ENCODE peak calls at places on chromosomes 2 and 18, in nine cellular contexts. One of them, this sample, is unnamed.

GRCh38 chr18:11994708-11995444 is 13.6 kb downstream of the IMPA2 start:
- DNase-seq in H1: peak; percentile 77
- DNase-seq in right lobe of liver: no peak
- DNase-seq in K562: no peak
- DNase-seq in uterus: no peak
- DNase-seq in Peyer's patch: no peak
- DNase-seq in prostate gland: no peak
- DNase-seq in breast epithelium: no peak
- DNase-seq in sigmoid colon: peak; percentile 64
- DNase-seq in this sample: peak; percentile 65

GRCh38 chr2:73984203-73984921 is at the start of gene TET3:
- DNase-seq in H1: peak; percentile 70
- DNase-seq in right lobe of liver: peak; percentile 58
- DNase-seq in K562: peak; percentile 67
- DNase-seq in uterus: peak; percentile 46
- DNase-seq in Peyer's patch: peak; percentile 72
- DNase-seq in prostate gland: peak; percentile 59
- DNase-seq in breast epithelium: no peak
- DNase-seq in sigmoid colon: peak; percentile 77
- DNase-seq in this sample: peak; percentile 94

GRCh38 chr2:34822616-34823015 is 1223.5 kb upstream of the FAM98A start:
- DNase-seq in H1: no peak
- DNase-seq in right lobe of liver: no peak
- DNase-seq in K562: no peak
- DNase-seq in uterus: no peak
- DNase-seq in Peyer's patch: no peak
- DNase-seq in prostate gland: no peak
- DNase-seq in breast epithelium: no peak
- DNase-seq in sigmoid colon: no peak
- DNase-seq in this sample: no peak

GRCh38 chr2:238601433-238602222 is 174.9 kb downstream of the ASB1 start:
- DNase-seq in H1: no peak
- DNase-seq in right lobe of liver: no peak
- DNase-seq in K562: no peak
- DNase-seq in uterus: peak; percentile 73
- DNase-seq in Peyer's patch: no peak
- DNase-seq in prostate gland: peak; percentile 61
- DNase-seq in breast epithelium: no peak
- DNase-seq in sigmoid colon: peak; percentile 92
- DNase-seq in this sample: no peak

GRCh38 chr2:33213244-33213643 is 263.2 kb upstream of the RASGRP3 start:
- DNase-seq in H1: no peak
- DNase-seq in right lobe of liver: no peak
- DNase-seq in K562: no peak
- DNase-seq in uterus: no peak
- DNase-seq in Peyer's patch: no peak
- DNase-seq in prostate gland: no peak
- DNase-seq in breast epithelium: no peak
- DNase-seq in sigmoid colon: no peak
- DNase-seq in this sample: no peak

GRCh38 chr2:159982270-159982669 is 80.1 kb downstream of the PLA2R1 start:
- DNase-seq in H1: no peak
- DNase-seq in right lobe of liver: no peak
- DNase-seq in K562: no peak
- DNase-seq in uterus: peak; percentile 71
- DNase-seq in Peyer's patch: no peak
- DNase-seq in prostate gland: peak; percentile 21
- DNase-seq in breast epithelium: peak; percentile 49
- DNase-seq in sigmoid colon: peak; percentile 80
- DNase-seq in this sample: peak; percentile 43

GRCh38 chr2:44833123-44834069 is 108.1 kb upstream of the SIX3 start:
- DNase-seq in H1: no peak
- DNase-seq in right lobe of liver: no peak
- DNase-seq in K562: no peak
- DNase-seq in uterus: no peak
- DNase-seq in Peyer's patch: no peak
- DNase-seq in prostate gland: no peak
- DNase-seq in breast epithelium: no peak
- DNase-seq in sigmoid colon: no peak
- DNase-seq in this sample: no peak

GRCh38 chr2:58620896-58621295 is 379.8 kb upstream of the FANCL start:
- DNase-seq in H1: no peak
- DNase-seq in right lobe of liver: no peak
- DNase-seq in K562: no peak
- DNase-seq in uterus: no peak
- DNase-seq in Peyer's patch: no peak
- DNase-seq in prostate gland: no peak
- DNase-seq in breast epithelium: no peak
- DNase-seq in sigmoid colon: no peak
- DNase-seq in this sample: no peak

GRCh38 chr2:43218550-43219382 is 7.6 kb downstream of the ZFP36L2 start:
- DNase-seq in H1: no peak
- DNase-seq in right lobe of liver: peak; percentile 54
- DNase-seq in K562: peak; percentile 52
- DNase-seq in uterus: no peak
- DNase-seq in Peyer's patch: peak; percentile 82
- DNase-seq in prostate gland: no peak
- DNase-seq in breast epithelium: peak; percentile 65
- DNase-seq in sigmoid colon: peak; percentile 78
- DNase-seq in this sample: peak; percentile 83

GRCh38 chr2:43218221-43218549 is 8.2 kb downstream of the ZFP36L2 start:
- DNase-seq in H1: no peak
- DNase-seq in right lobe of liver: no peak
- DNase-seq in K562: no peak
- DNase-seq in uterus: no peak
- DNase-seq in Peyer's patch: no peak
- DNase-seq in prostate gland: no peak
- DNase-seq in breast epithelium: no peak
- DNase-seq in sigmoid colon: no peak
- DNase-seq in this sample: no peak

GRCh38 chr2:43220982-43221659 is 5.3 kb downstream of the ZFP36L2 start:
- DNase-seq in H1: peak; percentile 62
- DNase-seq in right lobe of liver: no peak
- DNase-seq in K562: peak; percentile 66
- DNase-seq in uterus: peak; percentile 86
- DNase-seq in Peyer's patch: peak; percentile 77
- DNase-seq in prostate gland: peak; percentile 43
- DNase-seq in breast epithelium: peak; percentile 48
- DNase-seq in sigmoid colon: peak; percentile 92
- DNase-seq in this sample: peak; percentile 50

GRCh38 chr2:43220229-43220981 is 6.0 kb downstream of the ZFP36L2 start:
- DNase-seq in H1: no peak
- DNase-seq in right lobe of liver: no peak
- DNase-seq in K562: peak; percentile 24
- DNase-seq in uterus: no peak
- DNase-seq in Peyer's patch: no peak
- DNase-seq in prostate gland: no peak
- DNase-seq in breast epithelium: no peak
- DNase-seq in sigmoid colon: no peak
- DNase-seq in this sample: no peak

DNA sequence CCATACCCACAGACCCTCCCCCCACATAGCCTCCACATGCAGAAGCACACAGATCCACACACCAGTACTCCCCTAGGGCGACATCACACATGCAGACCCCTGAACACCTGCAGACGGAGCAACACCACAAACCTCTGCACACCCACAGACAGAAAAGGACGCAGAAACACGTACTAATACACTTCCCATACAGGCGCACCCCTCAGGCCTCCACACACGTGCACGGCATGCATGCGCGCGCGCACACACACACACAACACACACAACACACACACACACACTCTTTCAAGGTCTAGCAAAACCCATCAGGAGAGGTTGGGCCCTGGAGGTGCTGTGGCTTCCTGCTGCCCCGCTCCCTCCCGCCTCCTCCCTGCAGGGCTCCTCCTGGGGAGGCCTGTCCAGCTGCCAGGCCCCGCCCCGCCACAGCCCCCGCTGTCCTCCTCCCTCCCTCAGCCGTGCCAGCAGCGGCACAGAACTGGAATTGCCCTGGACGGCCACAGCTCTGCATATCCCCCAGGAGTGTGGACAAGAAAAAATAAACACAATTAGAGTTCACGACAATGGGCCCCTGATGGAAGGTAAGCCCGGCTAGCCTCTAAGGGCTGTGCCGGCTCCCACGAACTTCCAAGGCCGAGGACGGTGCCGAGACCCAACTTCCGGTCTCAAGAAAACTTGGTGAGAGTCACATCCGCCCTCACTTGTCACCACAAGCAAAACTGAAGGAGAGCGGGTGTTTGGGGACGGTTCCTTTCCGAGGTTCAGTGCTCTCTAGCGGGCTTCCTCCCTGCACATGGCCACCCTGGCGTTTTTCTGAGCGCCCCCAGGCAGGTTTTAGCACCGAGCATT is 6.8 kb downstream of the ZFP36L2 start:
- DNase-seq in H1: peak; percentile 76
- DNase-seq in right lobe of liver: peak; percentile 93
- DNase-seq in K562: peak; percentile 93
- DNase-seq in uterus: peak; percentile 87
- DNase-seq in Peyer's patch: peak; percentile 96
- DNase-seq in prostate gland: peak; percentile 85
- DNase-seq in breast epithelium: peak; percentile 85
- DNase-seq in sigmoid colon: peak; percentile 95
- DNase-seq in this sample: peak; percentile 93
- H3K4me1 ChIP-seq in H1: peaks cover 23% of the 10 kb centered on the region
- H3K4me1 ChIP-seq in right lobe of liver: peaks cover 32% of the 10 kb centered on the region
- H3K4me1 ChIP-seq in K562: peaks cover 19% of the 10 kb centered on the region
- H3K4me1 ChIP-seq in uterus: peaks cover 4% of the 10 kb centered on the region
- H3K4me1 ChIP-seq in Peyer's patch: peaks cover 34% of the 10 kb centered on the region
- H3K4me1 ChIP-seq in prostate gland: peaks cover 24% of the 10 kb centered on the region
- H3K4me1 ChIP-seq in breast epithelium: peaks cover 30% of the 10 kb centered on the region
- H3K4me1 ChIP-seq in sigmoid colon: no peaks in the 10 kb centered on the region
- H3K4me1 ChIP-seq in this sample: peaks cover 72% of the 10 kb centered on the region

GRCh38 chr2:7023542-7023941 is 106.3 kb downstream of the RNF144A start:
- DNase-seq in H1: no peak
- DNase-seq in right lobe of liver: no peak
- DNase-seq in K562: no peak
- DNase-seq in uterus: peak; percentile 59
- DNase-seq in Peyer's patch: no peak
- DNase-seq in prostate gland: no peak
- DNase-seq in breast epithelium: no peak
- DNase-seq in sigmoid colon: peak; percentile 59
- DNase-seq in this sample: no peak
- TF ChIP-seq POLR2A in H1: no peak
- TF ChIP-seq POLR2A in right lobe of liver: no peak
- TF ChIP-seq POLR2A in K562: no peak
- TF ChIP-seq POLR2A in uterus: no peak
- TF ChIP-seq POLR2A in Peyer's patch: no peak
- TF ChIP-seq POLR2A in prostate gland: no peak
- TF ChIP-seq POLR2A in breast epithelium: no peak
- TF ChIP-seq POLR2A in sigmoid colon: no peak
- TF ChIP-seq POLR2A in this sample: no peak

GRCh38 chr2:16663121-16663905 is 2.3 kb downstream of the CYRIA start:
- DNase-seq in H1: no peak
- DNase-seq in right lobe of liver: no peak
- DNase-seq in K562: no peak
- DNase-seq in uterus: no peak
- DNase-seq in Peyer's patch: no peak
- DNase-seq in prostate gland: no peak
- DNase-seq in breast epithelium: no peak
- DNase-seq in sigmoid colon: no peak
- DNase-seq in this sample: peak; percentile 80

GRCh38 chr2:16661536-16661935 is 4.1 kb downstream of the CYRIA start:
- DNase-seq in H1: no peak
- DNase-seq in right lobe of liver: no peak
- DNase-seq in K562: no peak
- DNase-seq in uterus: no peak
- DNase-seq in Peyer's patch: no peak
- DNase-seq in prostate gland: peak; percentile 89
- DNase-seq in breast epithelium: no peak
- DNase-seq in sigmoid colon: no peak
- DNase-seq in this sample: no peak

GRCh38 chr2:16661936-16662335 is 3.7 kb downstream of the CYRIA start:
- DNase-seq in H1: no peak
- DNase-seq in right lobe of liver: no peak
- DNase-seq in K562: no peak
- DNase-seq in uterus: no peak
- DNase-seq in Peyer's patch: no peak
- DNase-seq in prostate gland: no peak
- DNase-seq in breast epithelium: no peak
- DNase-seq in sigmoid colon: no peak
- DNase-seq in this sample: no peak

GRCh38 chr2:16664052-16664731 is 1.4 kb downstream of the CYRIA start:
- DNase-seq in H1: no peak
- DNase-seq in right lobe of liver: no peak
- DNase-seq in K562: no peak
- DNase-seq in uterus: peak; percentile 68
- DNase-seq in Peyer's patch: no peak
- DNase-seq in prostate gland: peak; percentile 83
- DNase-seq in breast epithelium: no peak
- DNase-seq in sigmoid colon: peak; percentile 88
- DNase-seq in this sample: peak; percentile 65

GRCh38 chr2:16662440-16662839 is 3.2 kb downstream of the CYRIA start:
- DNase-seq in H1: no peak
- DNase-seq in right lobe of liver: no peak
- DNase-seq in K562: peak; percentile 57
- DNase-seq in uterus: peak; percentile 65
- DNase-seq in Peyer's patch: no peak
- DNase-seq in prostate gland: no peak
- DNase-seq in breast epithelium: no peak
- DNase-seq in sigmoid colon: peak; percentile 77
- DNase-seq in this sample: peak; percentile 55
- H3K4me1 ChIP-seq in H1: no peaks in the 10 kb centered on the region
- H3K4me1 ChIP-seq in right lobe of liver: no peaks in the 10 kb centered on the region
- H3K4me1 ChIP-seq in K562: peaks cover 26% of the 10 kb centered on the region
- H3K4me1 ChIP-seq in uterus: peaks cover 15% of the 10 kb centered on the region
- H3K4me1 ChIP-seq in Peyer's patch: peaks cover 17% of the 10 kb centered on the region
- H3K4me1 ChIP-seq in prostate gland: peaks cover 20% of the 10 kb centered on the region
- H3K4me1 ChIP-seq in breast epithelium: peaks cover 9% of the 10 kb centered on the region
- H3K4me1 ChIP-seq in sigmoid colon: no peaks in the 10 kb centered on the region
- H3K4me1 ChIP-seq in this sample: peaks cover 67% of the 10 kb centered on the region

DNA sequence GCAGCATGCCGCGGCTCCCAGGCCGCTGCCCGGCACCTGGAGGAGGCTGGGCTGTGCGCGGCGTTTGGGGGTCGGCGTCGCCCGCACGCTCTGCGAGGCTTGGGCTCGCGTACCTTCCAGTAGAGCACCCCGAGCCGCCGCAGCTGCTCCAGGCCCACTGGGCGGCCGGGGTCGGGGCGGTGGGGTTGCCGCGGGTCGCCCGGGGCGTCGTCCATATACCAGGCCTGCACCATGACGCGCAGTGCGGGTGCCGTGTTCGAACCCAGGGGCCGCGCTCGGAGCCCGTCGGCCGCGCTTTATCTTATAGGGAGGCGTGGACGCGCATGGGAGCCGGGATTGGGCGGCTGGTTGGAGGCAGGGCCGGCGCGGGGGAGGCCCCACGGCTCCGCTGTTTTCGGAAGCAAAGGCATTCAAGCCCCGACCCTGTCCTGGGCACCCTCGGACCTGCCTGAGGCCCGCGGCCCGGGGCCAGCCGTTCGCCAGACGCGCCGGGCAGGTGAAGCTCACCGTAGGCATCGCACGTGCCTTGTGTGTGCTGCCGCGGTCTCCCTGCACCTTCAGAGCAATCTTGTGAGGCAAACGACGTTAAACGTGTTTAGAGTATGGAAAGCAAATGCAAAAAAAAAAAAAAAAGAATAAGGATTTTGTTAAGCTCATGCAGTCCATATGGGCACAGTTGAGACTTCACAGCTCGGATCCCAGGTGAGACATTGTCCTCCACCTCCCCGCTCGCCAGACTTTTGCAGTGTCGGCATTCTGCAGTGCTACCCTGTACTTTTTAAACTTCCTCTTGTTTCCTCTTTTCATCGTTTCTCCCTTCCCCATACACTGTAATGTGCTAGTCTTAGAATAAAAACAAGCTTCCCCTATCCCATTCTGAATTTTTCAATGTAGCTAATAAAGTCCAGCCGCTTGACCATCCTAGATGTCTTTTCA is at the start of gene ADI1:
- DNase-seq in H1: peak; percentile 89
- DNase-seq in right lobe of liver: peak; percentile 92
- DNase-seq in K562: peak; percentile 90
- DNase-seq in uterus: peak; percentile 80
- DNase-seq in Peyer's patch: peak; percentile 85
- DNase-seq in prostate gland: peak; percentile 75
- DNase-seq in breast epithelium: peak; percentile 61
- DNase-seq in sigmoid colon: peak; percentile 93
- DNase-seq in this sample: peak; percentile 91
- TF ChIP-seq POLR2A in H1: peak; percentile 87
- TF ChIP-seq POLR2A in right lobe of liver: peak; percentile 96
- TF ChIP-seq POLR2A in K562: peak; percentile 88
- TF ChIP-seq POLR2A in uterus: peak; percentile 80
- TF ChIP-seq POLR2A in Peyer's patch: peak; percentile 73
- TF ChIP-seq POLR2A in prostate gland: peak; percentile 52
- TF ChIP-seq POLR2A in breast epithelium: peak; percentile 9
- TF ChIP-seq POLR2A in sigmoid colon: peak; percentile 70
- TF ChIP-seq POLR2A in this sample: no peak

This sample was measured in upper lobe of left lung.